ENCODE peak calls at places on chromosomes 16 and 17, in four cellular contexts. R, M, N and H are unnamed samples.

GRCh38 chr17:28133562-28133970 is 91.1 kb downstream of the NLK start:
- DNase-seq in R (no peak), M (no peak), N (peak), H (peak)

GRCh38 chr17:41917192-41917591 is 1.6 kb downstream of the ACLY start:
- DNase-seq in R (no peak), M (no peak), N (peak), H (peak)

GRCh38 chr16:25699069-25699468 is 7.3 kb downstream of the HS3ST4 start:
- DNase-seq in R (no peak), M (no peak), N (no peak), H (no peak)

GRCh38 chr17:44931376-44931775 is 16.1 kb upstream of the GFAP start:
- DNase-seq in R (peak), M (peak), N (no peak), H (no peak)

GRCh38 chr16:83903739-83904138 is 4.8 kb downstream of the MLYCD start:
- DNase-seq in R (no peak), M (no peak), N (no peak), H (peak)

GRCh38 chr16:1786242-1787055 is 3.7 kb downstream of the NUBP2 start:
- DNase-seq in R (no peak), M (peak), N (no peak), H (no peak)

GRCh38 chr17:2083613-2084128 is 28.8 kb downstream of the HIC1 start:
- DNase-seq in R (no peak), M (no peak), N (peak), H (no peak)

GRCh38 chr16:84065536-84066132 is 23.0 kb upstream of the SLC38A8 start:
- DNase-seq in R (peak), M (peak), N (peak), H (peak)

GRCh38 chr16:85136705-85137322 is 24.5 kb upstream of the CIBAR2 start:
- DNase-seq in R (peak), M (no peak), N (no peak), H (no peak)

GRCh38 chr16:69863882-69864281 is 87.3 kb upstream of the CLEC18A start:
- DNase-seq in R (no peak), M (no peak), N (no peak), H (no peak)

GRCh38 chr17:7314719-7315569 is at the start of gene GPS2:
- DNase-seq in R (peak), M (peak), N (peak), H (peak)

GRCh38 chr17:7311110-7311698 is 3.8 kb downstream of the EIF5A start:
- DNase-seq in R (no peak), M (no peak), N (no peak), H (no peak)

GRCh38 chr17:7313028-7313889 is 1.9 kb downstream of the GPS2 start:
- DNase-seq in R (no peak), M (peak), N (no peak), H (no peak)

GRCh38 chr17:7313890-7314718 is 1.1 kb downstream of the GPS2 start:
- DNase-seq in R (no peak), M (no peak), N (no peak), H (no peak)

GRCh38 chr17:7312432-7313027 is 2.6 kb downstream of the GPS2 start:
- DNase-seq in R (no peak), M (no peak), N (no peak), H (no peak)
- H3K4me2 ChIP-seq in R (peak), M (no peak), N (no peak), H (peak)

GRCh38 chr17:21210411-21211076 is 3.4 kb downstream of the TMEM11 start:
- DNase-seq in R (no peak), M (no peak), N (no peak), H (no peak)
- H3K27ac ChIP-seq in R (no peak), M (no peak), N (no peak), H (no peak)

GRCh38 chr16:64346080-64346479 is 775.8 kb downstream of the CDH11 start:
- DNase-seq in R (no peak), M (no peak), N (no peak), H (no peak)
- H2AFZ ChIP-seq in R (no peak), M (no peak), N (no peak), H (no peak)

GRCh38 chr16:73142995-73143394 is 95.1 kb upstream of the ZFHX3 start:
- DNase-seq in R (no peak), M (no peak), N (no peak), H (no peak)

GRCh38 chr16:73145166-73145565 is 97.2 kb upstream of the ZFHX3 start:
- DNase-seq in R (no peak), M (no peak), N (no peak), H (no peak)

GRCh38 chr16:73140944-73141343 is 93.0 kb upstream of the ZFHX3 start:
- DNase-seq in R (no peak), M (no peak), N (no peak), H (peak)

GRCh38 chr16:73142069-73142880 is 94.3 kb upstream of the ZFHX3 start:
- DNase-seq in R (no peak), M (no peak), N (no peak), H (no peak)

GRCh38 chr16:73143681-73144370 is 95.9 kb upstream of the ZFHX3 start:
- DNase-seq in R (no peak), M (no peak), N (peak), H (no peak)
- H3K4me2 ChIP-seq in R (no peak), M (no peak), N (peak), H (peak)